ENCODE peak calls at places on chromosomes 3 and 15, in ten cellular contexts. M is pancreas, N is cardiac muscle cell, H is A549, V is astrocyte of the cerebellum, Y is heart left ventricle, R is fibroblast of the aortic adventitia, P is mesothelial cell of epicardium, O is psoas muscle, T is thoracic aorta. Q is an unnamed sample.

GRCh38 chr15:62112616-62113593 is 46.1 kb downstream of the C2CD4A start:
- DNase-seq in V (peak; percentile 9), Y (no peak), N (no peak), P (no peak), M (no peak), H (peak; percentile 91), R (peak; percentile 77), T (no peak), O (no peak), Q (no peak)

GRCh38 chr3:142808103-142808917 is 80.6 kb downstream of the PCOLCE2 start:
- DNase-seq in Y (no peak), T (no peak), O (no peak), R (peak; percentile 78), H (peak; percentile 32), M (no peak), V (peak; percentile 27), N (no peak), P (no peak), Q (no peak)

GRCh38 chr3:122564155-122564912 is at the start of the genes DTX3L and PARP9:
- DNase-seq in O (peak; percentile 89), N (peak; percentile 70), P (peak; percentile 42), M (peak; percentile 88), T (peak; percentile 31), R (peak; percentile 75), Y (peak; percentile 92), H (peak; percentile 83), V (peak; percentile 33), Q (peak; percentile 64)

GRCh38 chr3:196979545-196979944 is 10.9 kb upstream of the PIGZ start:
- DNase-seq in O (peak; percentile 70), H (no peak), V (no peak), P (no peak), Y (peak; percentile 12), N (no peak), M (no peak), R (peak; percentile 83), T (no peak), Q (no peak)

GRCh38 chr3:28033059-28033784 is 208.2 kb upstream of the CMC1 start:
- DNase-seq in P (no peak), R (no peak), T (no peak), N (no peak), H (no peak), M (no peak), V (no peak), O (no peak), Y (no peak), Q (no peak)

GRCh38 chr3:115272036-115272824 is 125.1 kb upstream of the ZBTB20 start:
- DNase-seq in M (no peak), H (no peak), T (no peak), R (peak; percentile 79), V (peak; percentile 49), N (no peak), P (no peak), O (no peak), Y (no peak), Q (no peak)

GRCh38 chr15:72306211-72306785 is 13.7 kb downstream of the CELF6 start:
- DNase-seq in O (no peak), M (no peak), T (no peak), N (no peak), R (peak; percentile 39), P (no peak), V (no peak), Y (no peak), H (no peak), Q (peak; percentile 43)

GRCh38 chr3:115248274-115248673 is 101.2 kb upstream of the ZBTB20 start:
- DNase-seq in Y (no peak), M (no peak), N (no peak), P (no peak), V (no peak), O (no peak), H (no peak), R (peak; percentile 66), T (no peak), Q (no peak)

GRCh38 chr3:53581671-53582070 is 87.3 kb downstream of the CACNA1D start:
- DNase-seq in M (no peak), R (peak; percentile 23), T (no peak), Y (no peak), N (no peak), H (no peak), P (no peak), V (no peak), O (no peak), Q (no peak)

GRCh38 chr3:24048843-24049242 is 103.8 kb downstream of the NR1D2 start:
- DNase-seq in N (no peak), T (no peak), R (peak; percentile 53), V (no peak), M (no peak), H (no peak), O (no peak), Y (no peak), P (no peak), Q (no peak)
- TF ChIP-seq CTCF in N (no peak), T (no peak), R (no peak), V (no peak), M (no peak), H (no peak), O (no peak), Y (no peak), P (no peak), Q (no peak)

GRCh38 chr15:69501456-69501855 is 48.8 kb downstream of the RPLP1 start:
- DNase-seq in M (no peak), V (no peak), Y (no peak), T (no peak), N (no peak), R (no peak), P (no peak), H (no peak), O (no peak), Q (no peak)
- TF ChIP-seq CTCF in M (no peak), V (no peak), Y (no peak), T (no peak), N (no peak), R (no peak), P (no peak), H (no peak), O (no peak), Q (no peak)

GRCh38 chr3:37700849-37701248 is 160.8 kb upstream of the CTDSPL start:
- DNase-seq in M (no peak), N (peak; percentile 24), T (no peak), V (no peak), O (no peak), Y (no peak), P (no peak), R (peak; percentile 29), H (no peak), Q (no peak)
- TF ChIP-seq CTCF in M (peak; percentile 22), N (peak; percentile 22), T (no peak), V (peak; percentile 17), O (peak; percentile 33), Y (no peak), P (no peak), R (peak; percentile 23), H (peak; percentile 23), Q (no peak)

DNA sequence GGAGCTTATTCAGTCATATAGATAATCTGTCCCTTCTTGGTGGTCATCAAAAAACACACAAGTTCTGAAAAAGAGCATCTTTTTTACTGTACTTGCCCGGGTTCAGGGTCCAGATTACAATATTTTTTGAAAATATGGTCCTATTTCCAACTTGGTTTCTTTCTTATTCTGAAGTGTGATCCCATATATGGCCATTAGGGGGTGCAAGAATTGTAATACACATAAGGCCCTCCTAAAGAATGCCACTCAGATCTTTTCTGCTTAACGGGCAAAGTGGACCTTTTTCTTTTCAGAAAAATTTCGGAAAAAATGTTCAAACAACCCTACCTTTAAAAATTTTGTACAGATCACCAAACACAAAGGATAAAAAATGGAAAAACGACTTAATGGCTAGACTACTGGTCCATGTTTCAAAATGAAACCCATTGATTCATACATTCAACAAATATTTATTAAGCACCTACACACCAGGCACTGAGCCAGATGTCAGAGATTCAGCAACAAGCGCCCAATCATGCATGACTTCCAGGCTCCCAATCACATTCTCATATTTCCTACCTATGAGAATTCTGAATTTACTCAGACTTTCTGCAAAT is 102.0 kb upstream of the MYRIP start:
- DNase-seq in P (no peak), R (peak; percentile 71), O (no peak), T (no peak), Y (no peak), H (peak; percentile 30), M (no peak), N (peak; percentile 59), V (peak; percentile 22), Q (no peak)
- TF ChIP-seq CTCF in P (peak; percentile 84), R (peak; percentile 73), O (peak; percentile 71), T (peak; percentile 71), Y (peak; percentile 48), H (peak; percentile 53), M (peak; percentile 54), N (peak; percentile 76), V (peak; percentile 60), Q (peak; percentile 67)

GRCh38 chr3:6827453-6827852 is 33.5 kb upstream of the GRM7 start:
- DNase-seq in Y (no peak), O (no peak), P (no peak), R (no peak), V (no peak), M (no peak), H (no peak), N (no peak), T (no peak), Q (no peak)

GRCh38 chr3:6821411-6821810 is 39.5 kb upstream of the GRM7 start:
- DNase-seq in H (no peak), O (no peak), T (no peak), V (no peak), M (no peak), P (no peak), Y (no peak), R (no peak), N (no peak), Q (no peak)

GRCh38 chr3:6825527-6825926 is 35.4 kb upstream of the GRM7 start:
- DNase-seq in T (no peak), Y (no peak), N (no peak), M (no peak), V (no peak), O (no peak), H (no peak), P (no peak), R (no peak), Q (no peak)
- TF ChIP-seq CTCF in T (no peak), Y (no peak), N (no peak), M (no peak), V (no peak), O (no peak), H (no peak), P (no peak), R (no peak), Q (no peak)

DNA sequence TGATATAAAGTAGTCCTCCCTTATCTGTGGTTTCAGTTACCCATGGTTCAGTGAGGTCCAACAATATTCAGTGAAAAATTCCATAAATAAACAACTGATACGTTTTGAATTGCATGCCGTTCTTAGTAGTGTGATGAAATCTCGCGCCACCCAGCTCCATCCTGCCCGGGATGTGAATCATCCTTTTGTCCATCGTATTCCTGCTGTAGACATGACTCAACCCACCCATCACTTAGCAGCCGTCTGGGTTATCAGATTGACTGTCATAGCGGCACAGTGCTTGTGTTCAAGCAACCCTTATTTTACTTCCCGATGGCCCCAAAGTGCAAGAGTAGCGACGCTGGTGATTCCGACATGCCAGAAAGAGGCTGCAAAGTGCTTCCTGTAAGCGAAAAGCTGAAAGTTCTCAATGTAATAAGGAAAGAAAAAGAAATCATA is 48.0 kb upstream of the MEX3B start:
- DNase-seq in R (peak; percentile 74), P (no peak), O (no peak), M (no peak), V (peak; percentile 9), N (no peak), T (no peak), Y (no peak), H (peak; percentile 74), Q (no peak)
- TF ChIP-seq CTCF in R (no peak), P (no peak), O (no peak), M (no peak), V (no peak), N (no peak), T (no peak), Y (no peak), H (no peak), Q (no peak)